ENCODE peak calls at places on chromosome 1, in seven cellular contexts. One of them, this sample, is unnamed.

GRCh38 chr1:201085902-201086735 is 26.1 kb downstream of the CACNA1S start:
- DNase-seq in T-cell: no peak
- DNase-seq in mesendoderm: peak
- DNase-seq in stimulated activated CD8-positive, alpha-beta memory T cell treated with anti-CD3 and anti-CD28 coated beads, Interleukin-2, amount 100 ng/mL, for 48 hours: peak
- DNase-seq in HT1080: peak
- DNase-seq in NCI-H2029: no peak
- DNase-seq in GDM1: no peak
- DNase-seq in this sample: peak

GRCh38 chr1:220691039-220691684 is 999 bp downstream of the C1orf115 start:
- DNase-seq in T-cell: no peak
- DNase-seq in HT1080: no peak
- DNase-seq in mesendoderm: no peak
- DNase-seq in NCI-H2029: no peak
- DNase-seq in stimulated activated CD8-positive, alpha-beta memory T cell treated with anti-CD3 and anti-CD28 coated beads, Interleukin-2, amount 100 ng/mL, for 48 hours: no peak
- DNase-seq in GDM1: no peak
- DNase-seq in this sample: no peak

GRCh38 chr1:13619909-13620308 is 36.3 kb downstream of the PDPN start:
- DNase-seq in mesendoderm: peak
- DNase-seq in HT1080: no peak
- DNase-seq in GDM1: no peak
- DNase-seq in stimulated activated CD8-positive, alpha-beta memory T cell treated with anti-CD3 and anti-CD28 coated beads, Interleukin-2, amount 100 ng/mL, for 48 hours: no peak
- DNase-seq in T-cell: no peak
- DNase-seq in NCI-H2029: no peak
- DNase-seq in this sample: no peak

GRCh38 chr1:6033986-6034749 is 11.5 kb upstream of the KCNAB2 start:
- DNase-seq in GDM1: no peak
- DNase-seq in stimulated activated CD8-positive, alpha-beta memory T cell treated with anti-CD3 and anti-CD28 coated beads, Interleukin-2, amount 100 ng/mL, for 48 hours: peak
- DNase-seq in NCI-H2029: peak
- DNase-seq in HT1080: no peak
- DNase-seq in T-cell: peak
- DNase-seq in mesendoderm: peak
- DNase-seq in this sample: peak

GRCh38 chr1:61078611-61079010 is 3.8 kb upstream of the NFIA start:
- DNase-seq in NCI-H2029: no peak
- DNase-seq in mesendoderm: peak
- DNase-seq in T-cell: no peak
- DNase-seq in HT1080: no peak
- DNase-seq in GDM1: no peak
- DNase-seq in stimulated activated CD8-positive, alpha-beta memory T cell treated with anti-CD3 and anti-CD28 coated beads, Interleukin-2, amount 100 ng/mL, for 48 hours: no peak
- DNase-seq in this sample: peak

GRCh38 chr1:209267968-209268367 is 315.5 kb upstream of the CAMK1G start:
- DNase-seq in NCI-H2029: no peak
- DNase-seq in GDM1: no peak
- DNase-seq in T-cell: no peak
- DNase-seq in mesendoderm: peak
- DNase-seq in stimulated activated CD8-positive, alpha-beta memory T cell treated with anti-CD3 and anti-CD28 coated beads, Interleukin-2, amount 100 ng/mL, for 48 hours: no peak
- DNase-seq in HT1080: no peak
- DNase-seq in this sample: no peak

GRCh38 chr1:62924983-62925790 is 141.3 kb downstream of the ATG4C start:
- DNase-seq in mesendoderm: no peak
- DNase-seq in T-cell: no peak
- DNase-seq in NCI-H2029: no peak
- DNase-seq in stimulated activated CD8-positive, alpha-beta memory T cell treated with anti-CD3 and anti-CD28 coated beads, Interleukin-2, amount 100 ng/mL, for 48 hours: no peak
- DNase-seq in HT1080: no peak
- DNase-seq in GDM1: no peak
- DNase-seq in this sample: no peak

GRCh38 chr1:179002552-179003345 is 22.9 kb upstream of the FAM20B start:
- DNase-seq in T-cell: peak
- DNase-seq in GDM1: peak
- DNase-seq in stimulated activated CD8-positive, alpha-beta memory T cell treated with anti-CD3 and anti-CD28 coated beads, Interleukin-2, amount 100 ng/mL, for 48 hours: peak
- DNase-seq in mesendoderm: peak
- DNase-seq in HT1080: peak
- DNase-seq in NCI-H2029: no peak
- DNase-seq in this sample: peak